ENCODE peak calls at places on chromosome 3, in six cellular contexts. One of them, this sample, is unnamed.

GRCh38 chr3:157595259-157595658 is 92.0 kb upstream of the VEPH1 start:
- DNase-seq in A549: no peak
- DNase-seq in endothelial cell of umbilical vein: no peak
- DNase-seq in K562: no peak
- DNase-seq in HepG2: no peak
- DNase-seq in GM12878: no peak
- DNase-seq in this sample: no peak

GRCh38 chr3:128577711-128578110 is 72.9 kb downstream of the RPN1 start:
- DNase-seq in A549: no peak
- DNase-seq in endothelial cell of umbilical vein: no peak
- DNase-seq in K562: peak; percentile 19
- DNase-seq in HepG2: no peak
- DNase-seq in GM12878: no peak
- DNase-seq in this sample: no peak

GRCh38 chr3:9074079-9074478 is 110.8 kb upstream of the RAD18 start:
- DNase-seq in A549: no peak
- DNase-seq in endothelial cell of umbilical vein: no peak
- DNase-seq in K562: no peak
- DNase-seq in HepG2: no peak
- DNase-seq in GM12878: no peak
- DNase-seq in this sample: no peak

GRCh38 chr3:36606871-36607765 is 157.2 kb downstream of the DCLK3 start:
- DNase-seq in A549: no peak
- DNase-seq in endothelial cell of umbilical vein: no peak
- DNase-seq in K562: no peak
- DNase-seq in HepG2: no peak
- DNase-seq in GM12878: no peak
- DNase-seq in this sample: no peak

GRCh38 chr3:157127268-157127667 is 32.7 kb downstream of the CCNL1 start:
- DNase-seq in A549: no peak
- DNase-seq in endothelial cell of umbilical vein: no peak
- DNase-seq in K562: no peak
- DNase-seq in HepG2: no peak
- DNase-seq in GM12878: no peak
- DNase-seq in this sample: no peak

GRCh38 chr3:78906245-78906644 is 861.6 kb downstream of the ROBO1 start:
- DNase-seq in A549: no peak
- DNase-seq in endothelial cell of umbilical vein: no peak
- DNase-seq in K562: no peak
- DNase-seq in HepG2: no peak
- DNase-seq in GM12878: no peak
- DNase-seq in this sample: no peak

GRCh38 chr3:189848636-189849035 is 217.4 kb downstream of the TP63 start:
- DNase-seq in A549: no peak
- DNase-seq in endothelial cell of umbilical vein: no peak
- DNase-seq in K562: no peak
- DNase-seq in HepG2: no peak
- DNase-seq in GM12878: no peak
- DNase-seq in this sample: no peak

GRCh38 chr3:11455977-11456376 is 183.8 kb downstream of the ATG7 start:
- DNase-seq in A549: no peak
- DNase-seq in endothelial cell of umbilical vein: peak; percentile 24
- DNase-seq in K562: no peak
- DNase-seq in HepG2: no peak
- DNase-seq in GM12878: no peak
- DNase-seq in this sample: peak; percentile 85

GRCh38 chr3:53075743-53076140 is 29.9 kb upstream of the SFMBT1 start:
- DNase-seq in A549: no peak
- DNase-seq in endothelial cell of umbilical vein: no peak
- DNase-seq in K562: no peak
- DNase-seq in HepG2: no peak
- DNase-seq in GM12878: no peak
- DNase-seq in this sample: peak; percentile 47

GRCh38 chr3:66401578-66402382 is 99.0 kb downstream of the LRIG1 start:
- DNase-seq in A549: no peak
- DNase-seq in endothelial cell of umbilical vein: no peak
- DNase-seq in K562: no peak
- DNase-seq in HepG2: no peak
- DNase-seq in GM12878: no peak
- DNase-seq in this sample: no peak

GRCh38 chr3:116037954-116038911 is 407.1 kb downstream of the LSAMP start:
- DNase-seq in A549: no peak
- DNase-seq in endothelial cell of umbilical vein: no peak
- DNase-seq in K562: no peak
- DNase-seq in HepG2: no peak
- DNase-seq in GM12878: peak; percentile 58
- DNase-seq in this sample: peak; percentile 28

GRCh38 chr3:144003051-144003450 is 31.4 kb downstream of the DIPK2A start:
- DNase-seq in A549: no peak
- DNase-seq in endothelial cell of umbilical vein: no peak
- DNase-seq in K562: no peak
- DNase-seq in HepG2: no peak
- DNase-seq in GM12878: no peak
- DNase-seq in this sample: no peak

GRCh38 chr3:147413712-147414325 is 4.7 kb downstream of the ZIC1 start:
- DNase-seq in A549: no peak
- DNase-seq in endothelial cell of umbilical vein: no peak
- DNase-seq in K562: no peak
- DNase-seq in HepG2: no peak
- DNase-seq in GM12878: no peak
- DNase-seq in this sample: no peak

GRCh38 chr3:9247361-9248231 is 1.9 kb downstream of the SRGAP3 start:
- DNase-seq in A549: no peak
- DNase-seq in endothelial cell of umbilical vein: no peak
- DNase-seq in K562: no peak
- DNase-seq in HepG2: no peak
- DNase-seq in GM12878: no peak
- DNase-seq in this sample: no peak

GRCh38 chr3:116348216-116348615 is 97.1 kb downstream of the LSAMP start:
- DNase-seq in A549: no peak
- DNase-seq in endothelial cell of umbilical vein: no peak
- DNase-seq in K562: no peak
- DNase-seq in HepG2: no peak
- DNase-seq in GM12878: no peak
- DNase-seq in this sample: no peak

GRCh38 chr3:187827723-187828122 is 82.5 kb upstream of the BCL6 start:
- DNase-seq in A549: no peak
- DNase-seq in endothelial cell of umbilical vein: no peak
- DNase-seq in K562: no peak
- DNase-seq in HepG2: no peak
- DNase-seq in GM12878: no peak
- DNase-seq in this sample: no peak

GRCh38 chr3:156525808-156526207 is 29.1 kb downstream of the SSR3 start:
- DNase-seq in A549: no peak
- DNase-seq in endothelial cell of umbilical vein: no peak
- DNase-seq in K562: no peak
- DNase-seq in HepG2: no peak
- DNase-seq in GM12878: no peak
- DNase-seq in this sample: no peak

GRCh38 chr3:36332139-36332538 is 48.2 kb upstream of the STAC start:
- DNase-seq in A549: no peak
- DNase-seq in endothelial cell of umbilical vein: no peak
- DNase-seq in K562: no peak
- DNase-seq in HepG2: no peak
- DNase-seq in GM12878: no peak
- DNase-seq in this sample: no peak

GRCh38 chr3:154849408-154849807 is 230.7 kb upstream of the MME start:
- DNase-seq in A549: no peak
- DNase-seq in endothelial cell of umbilical vein: no peak
- DNase-seq in K562: no peak
- DNase-seq in HepG2: no peak
- DNase-seq in GM12878: no peak
- DNase-seq in this sample: no peak

GRCh38 chr3:18812316-18812715 is 336.0 kb upstream of the KCNH8 start:
- DNase-seq in A549: no peak
- DNase-seq in endothelial cell of umbilical vein: no peak
- DNase-seq in K562: no peak
- DNase-seq in HepG2: no peak
- DNase-seq in GM12878: no peak
- DNase-seq in this sample: no peak

GRCh38 chr3:140863481-140864084 is 78.1 kb upstream of the SLC25A36 start:
- DNase-seq in A549: peak; percentile 42
- DNase-seq in endothelial cell of umbilical vein: peak; percentile 58
- DNase-seq in K562: peak; percentile 14
- DNase-seq in HepG2: peak; percentile 49
- DNase-seq in GM12878: peak; percentile 44
- DNase-seq in this sample: peak; percentile 58

GRCh38 chr3:188929138-188929537 is 242.6 kb upstream of the TPRG1 start:
- DNase-seq in A549: peak; percentile 30
- DNase-seq in endothelial cell of umbilical vein: no peak
- DNase-seq in K562: no peak
- DNase-seq in HepG2: peak; percentile 35
- DNase-seq in GM12878: no peak
- DNase-seq in this sample: no peak

GRCh38 chr3:11185564-11186317 is 31.4 kb downstream of the HRH1 start:
- DNase-seq in A549: peak; percentile 83
- DNase-seq in endothelial cell of umbilical vein: peak; percentile 97
- DNase-seq in K562: no peak
- DNase-seq in HepG2: no peak
- DNase-seq in GM12878: no peak
- DNase-seq in this sample: no peak

GRCh38 chr3:28765194-28765593 is 416.6 kb upstream of the AZI2 start:
- DNase-seq in A549: no peak
- DNase-seq in endothelial cell of umbilical vein: no peak
- DNase-seq in K562: no peak
- DNase-seq in HepG2: no peak
- DNase-seq in GM12878: no peak
- DNase-seq in this sample: no peak

GRCh38 chr3:176566757-176567156 is 630.5 kb downstream of the TBL1XR1 start:
- DNase-seq in A549: no peak
- DNase-seq in endothelial cell of umbilical vein: no peak
- DNase-seq in K562: no peak
- DNase-seq in HepG2: no peak
- DNase-seq in GM12878: no peak
- DNase-seq in this sample: no peak

GRCh38 chr3:176570992-176571391 is 626.3 kb downstream of the TBL1XR1 start:
- DNase-seq in A549: no peak
- DNase-seq in endothelial cell of umbilical vein: no peak
- DNase-seq in K562: no peak
- DNase-seq in HepG2: no peak
- DNase-seq in GM12878: no peak
- DNase-seq in this sample: no peak

GRCh38 chr3:176562381-176562780 is 634.9 kb downstream of the TBL1XR1 start:
- DNase-seq in A549: no peak
- DNase-seq in endothelial cell of umbilical vein: no peak
- DNase-seq in K562: no peak
- DNase-seq in HepG2: no peak
- DNase-seq in GM12878: no peak
- DNase-seq in this sample: no peak

DNA sequence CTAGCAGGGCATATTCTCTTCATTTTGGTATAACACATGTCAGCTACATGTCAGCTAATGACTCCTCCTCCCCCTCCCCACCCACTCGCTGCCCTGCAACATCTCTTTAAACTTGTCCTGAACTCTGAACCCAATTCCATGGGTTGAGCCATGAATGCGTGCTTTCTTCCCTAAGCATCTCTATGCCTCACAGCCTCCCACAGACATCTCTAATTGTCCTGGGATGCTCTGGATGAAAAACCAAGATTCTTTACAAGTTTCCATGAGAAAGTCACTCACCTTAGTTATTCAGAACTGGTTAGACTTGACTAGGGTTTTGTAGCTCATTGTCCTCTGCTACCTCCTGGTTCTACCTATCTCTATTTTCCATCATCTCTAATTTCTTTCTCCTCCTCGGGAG is 629.1 kb downstream of the TBL1XR1 start:
- DNase-seq in A549: no peak
- DNase-seq in endothelial cell of umbilical vein: no peak
- DNase-seq in K562: no peak
- DNase-seq in HepG2: peak; percentile 4
- DNase-seq in GM12878: no peak
- DNase-seq in this sample: no peak
- TF ChIP-seq POLR2A in A549: no peak
- TF ChIP-seq POLR2A in endothelial cell of umbilical vein: no peak
- TF ChIP-seq POLR2A in K562: no peak
- TF ChIP-seq POLR2A in HepG2: no peak
- TF ChIP-seq POLR2A in GM12878: no peak
- TF ChIP-seq POLR2A in this sample: no peak

GRCh38 chr3:113070226-113071220 is 79.7 kb downstream of the GTPBP8 start:
- DNase-seq in A549: peak; percentile 41
- DNase-seq in endothelial cell of umbilical vein: no peak
- DNase-seq in K562: no peak
- DNase-seq in HepG2: peak; percentile 12
- DNase-seq in GM12878: no peak
- DNase-seq in this sample: no peak
- TF ChIP-seq MYC in A549: no peak
- TF ChIP-seq MYC in endothelial cell of umbilical vein: no peak
- TF ChIP-seq MYC in K562: no peak
- TF ChIP-seq MYC in HepG2: no peak
- TF ChIP-seq MYC in GM12878: no peak
- TF ChIP-seq MYC in this sample: no peak

DNA sequence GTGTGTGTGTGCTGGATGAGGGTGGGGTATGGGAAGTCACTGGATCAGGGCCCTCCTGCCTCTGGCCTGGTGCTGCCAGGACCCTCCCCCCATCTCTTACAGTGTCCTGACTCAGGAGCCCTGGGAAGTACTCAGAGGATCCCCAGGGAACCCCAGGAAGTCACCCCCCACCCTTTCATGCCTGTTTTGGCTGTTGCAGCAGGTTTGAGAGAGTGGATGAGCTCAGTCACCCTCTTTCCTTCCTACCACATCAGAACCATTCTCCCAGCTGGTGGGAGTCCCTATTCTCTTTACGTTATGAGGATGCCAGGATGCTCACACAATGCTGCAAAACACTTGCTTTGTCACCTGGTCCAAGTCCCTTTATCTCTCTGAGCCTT is 59.0 kb downstream of the BDH1 start:
- DNase-seq in A549: no peak
- DNase-seq in endothelial cell of umbilical vein: no peak
- DNase-seq in K562: no peak
- DNase-seq in HepG2: no peak
- DNase-seq in GM12878: no peak
- DNase-seq in this sample: no peak
- H3K4me3 ChIP-seq in A549: no peak overlapping the region
- H3K4me3 ChIP-seq in endothelial cell of umbilical vein: no peak overlapping the region
- H3K4me3 ChIP-seq in K562: no peak overlapping the region
- H3K4me3 ChIP-seq in HepG2: no peak overlapping the region
- H3K4me3 ChIP-seq in GM12878: no peak overlapping the region
- H3K4me3 ChIP-seq in this sample: no peak overlapping the region

GRCh38 chr3:196122688-196123046 is 40.8 kb upstream of the TFRC start:
- DNase-seq in A549: no peak
- DNase-seq in endothelial cell of umbilical vein: no peak
- DNase-seq in K562: no peak
- DNase-seq in HepG2: no peak
- DNase-seq in GM12878: no peak
- DNase-seq in this sample: no peak

GRCh38 chr3:196131921-196132320 is 50.0 kb upstream of the TFRC start:
- DNase-seq in A549: no peak
- DNase-seq in endothelial cell of umbilical vein: no peak
- DNase-seq in K562: no peak
- DNase-seq in HepG2: no peak
- DNase-seq in GM12878: no peak
- DNase-seq in this sample: no peak

GRCh38 chr3:196128172-196128843 is 46.4 kb upstream of the TFRC start:
- DNase-seq in A549: no peak
- DNase-seq in endothelial cell of umbilical vein: no peak
- DNase-seq in K562: no peak
- DNase-seq in HepG2: no peak
- DNase-seq in GM12878: no peak
- DNase-seq in this sample: no peak

GRCh38 chr3:196124608-196125007 is 42.7 kb upstream of the TFRC start:
- DNase-seq in A549: no peak
- DNase-seq in endothelial cell of umbilical vein: no peak
- DNase-seq in K562: no peak
- DNase-seq in HepG2: no peak
- DNase-seq in GM12878: no peak
- DNase-seq in this sample: no peak

GRCh38 chr3:196127308-196128040 is 45.6 kb upstream of the TFRC start:
- DNase-seq in A549: no peak
- DNase-seq in endothelial cell of umbilical vein: no peak
- DNase-seq in K562: peak; percentile 81
- DNase-seq in HepG2: no peak
- DNase-seq in GM12878: no peak
- DNase-seq in this sample: no peak
- TF ChIP-seq POLR2A in A549: no peak
- TF ChIP-seq POLR2A in endothelial cell of umbilical vein: no peak
- TF ChIP-seq POLR2A in K562: peak; percentile 53
- TF ChIP-seq POLR2A in HepG2: no peak
- TF ChIP-seq POLR2A in GM12878: no peak
- TF ChIP-seq POLR2A in this sample: no peak

This sample was measured in NB4.